ENCODE peak calls at places on chromosome 19, in five cellular contexts. F, H, Z, M and A are unnamed samples.

GRCh38 chr19:13398780-13399726 is 107.2 kb downstream of the CACNA1A start:
- DNase-seq in F (peak; percentile 99), H (peak; percentile 83), Z (no peak), M (peak; percentile 13), A (peak; percentile 90)

GRCh38 chr19:4534836-4535658 is at the start of gene PLIN5:
- DNase-seq in F (peak; percentile 83), H (peak; percentile 6), Z (peak; percentile 16), M (peak; percentile 65), A (no peak)

GRCh38 chr19:55224038-55224665 is 4.4 kb downstream of the TMEM86B start:
- DNase-seq in F (no peak), H (no peak), Z (no peak), M (no peak), A (no peak)

GRCh38 chr19:53103903-53104203 is 631 bp upstream of the ZNF160 start:
- DNase-seq in F (no peak), H (no peak), Z (no peak), M (peak; percentile 13), A (no peak)

GRCh38 chr19:8108560-8109445 is 40.6 kb downstream of the FBN3 start:
- DNase-seq in F (no peak), H (no peak), Z (no peak), M (no peak), A (no peak)

GRCh38 chr19:35123573-35123972 is 8.0 kb downstream of the FXYD3 start:
- DNase-seq in F (peak; percentile 81), H (no peak), Z (no peak), M (no peak), A (peak; percentile 88)

GRCh38 chr19:39412867-39413268 is 399 bp downstream of the PLEKHG2 start:
- DNase-seq in F (no peak), H (no peak), Z (no peak), M (no peak), A (no peak)

GRCh38 chr19:44648536-44649370 is 5.0 kb downstream of the PVR start:
- DNase-seq in F (peak; percentile 59), H (peak; percentile 33), Z (no peak), M (no peak), A (peak; percentile 77)

GRCh38 chr19:55956431-55956830 is 8.8 kb downstream of the NLRP8 start:
- DNase-seq in F (peak; percentile 60), H (no peak), Z (no peak), M (no peak), A (no peak)

GRCh38 chr19:44908074-44908835 is 2.7 kb downstream of the APOE start:
- DNase-seq in F (no peak), H (no peak), Z (no peak), M (no peak), A (no peak)

GRCh38 chr19:43628646-43629326 is 9.4 kb upstream of the ZNF428 start:
- DNase-seq in F (no peak), H (no peak), Z (no peak), M (no peak), A (no peak)

GRCh38 chr19:5103061-5103701 is 134.3 kb downstream of the KDM4B start:
- DNase-seq in F (no peak), H (peak; percentile 57), Z (no peak), M (no peak), A (no peak)

GRCh38 chr19:21569497-21569870 is 64.1 kb downstream of the ZNF429 start:
- DNase-seq in F (no peak), H (peak; percentile 46), Z (peak; percentile 79), M (no peak), A (no peak)

GRCh38 chr19:32022946-32023832 is 322.2 kb upstream of the ZNF507 start:
- DNase-seq in F (no peak), H (no peak), Z (no peak), M (no peak), A (no peak)

GRCh38 chr19:1112254-1113208 is 8.7 kb downstream of the GPX4 start:
- DNase-seq in F (no peak), H (no peak), Z (no peak), M (no peak), A (no peak)

GRCh38 chr19:6648141-6648715 is 21.7 kb downstream of the TNFSF14 start:
- DNase-seq in F (no peak), H (no peak), Z (no peak), M (no peak), A (no peak)

GRCh38 chr19:4867534-4868285 is at the start of gene PLIN3:
- DNase-seq in F (peak; percentile 95), H (peak; percentile 88), Z (peak; percentile 94), M (peak; percentile 93), A (peak; percentile 92)

GRCh38 chr19:13100871-13101589 is 1.6 kb downstream of the LYL1 start:
- DNase-seq in F (peak; percentile 47), H (no peak), Z (no peak), M (no peak), A (no peak)

GRCh38 chr19:5434970-5435641 is 20.1 kb upstream of the ZNRF4 start:
- DNase-seq in F (peak; percentile 88), H (peak; percentile 96), Z (no peak), M (peak; percentile 86), A (peak; percentile 78)

GRCh38 chr19:36046443-36047050 is 7.5 kb downstream of the THAP8 start:
- DNase-seq in F (no peak), H (no peak), Z (no peak), M (no peak), A (no peak)

GRCh38 chr19:45955905-45956608 is 17.6 kb downstream of the NOVA2 start:
- DNase-seq in F (peak; percentile 85), H (peak; percentile 89), Z (no peak), M (no peak), A (peak; percentile 79)

GRCh38 chr19:47391510-47392223 is 27.7 kb downstream of the MEIS3 start:
- DNase-seq in F (peak; percentile 72), H (peak; percentile 28), Z (peak; percentile 78), M (peak; percentile 75), A (peak; percentile 51)

GRCh38 chr19:45878043-45878794 is 7.7 kb downstream of the IRF2BP1 start:
- DNase-seq in F (peak; percentile 12), H (no peak), Z (no peak), M (no peak), A (no peak)

DNA sequence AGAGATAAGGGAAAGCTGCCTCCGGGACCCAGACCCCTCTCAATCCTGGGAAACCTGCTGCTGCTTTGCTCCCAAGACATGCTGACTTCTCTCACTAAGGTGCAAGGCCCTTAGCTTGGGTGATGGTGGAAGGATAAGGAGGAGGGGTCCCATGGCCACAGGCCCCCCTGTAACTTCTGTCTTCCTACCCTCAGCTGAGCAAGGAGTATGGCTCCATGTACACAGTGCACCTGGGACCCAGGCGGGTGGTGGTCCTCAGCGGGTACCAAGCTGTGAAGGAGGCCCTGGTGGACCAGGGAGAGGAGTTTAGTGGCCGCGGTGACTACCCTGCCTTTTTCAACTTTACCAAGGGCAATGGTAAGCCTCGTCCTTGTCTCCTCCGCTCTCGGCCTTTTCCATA is 2.0 kb downstream of the CYP2F1 start:
- DNase-seq in F (no peak), H (no peak), Z (no peak), M (no peak), A (no peak)
- H3K4me2 ChIP-seq in F (no peak overlapping the region), H (no peak overlapping the region), Z (no peak overlapping the region), M (no peak overlapping the region), A (no peak overlapping the region)

GRCh38 chr19:2974342-2974932 is 2.9 kb upstream of the TLE6 start:
- DNase-seq in F (no peak), H (peak; percentile 13), Z (peak; percentile 37), M (no peak), A (no peak)

GRCh38 chr19:2977686-2978466 is 512 bp downstream of the TLE6 start:
- DNase-seq in F (no peak), H (no peak), Z (no peak), M (no peak), A (no peak)

GRCh38 chr19:2978467-2978767 is 1.1 kb downstream of the TLE6 start:
- DNase-seq in F (no peak), H (no peak), Z (no peak), M (no peak), A (no peak)

GRCh38 chr19:2976609-2977000 is 759 bp upstream of the TLE6 start:
- DNase-seq in F (no peak), H (no peak), Z (no peak), M (no peak), A (no peak)

GRCh38 chr19:2977001-2977685 is at the start of gene TLE6:
- DNase-seq in F (peak; percentile 91), H (peak; percentile 79), Z (peak; percentile 97), M (peak; percentile 95), A (peak; percentile 94)
- H3K4me1 ChIP-seq in F (no peaks in the 10 kb centered on the region), H (peaks cover 6% of the 10 kb centered on the region), Z (peaks cover 18% of the 10 kb centered on the region), M (peaks cover 8% of the 10 kb centered on the region), A (peaks cover 11% of the 10 kb centered on the region)

DNA sequence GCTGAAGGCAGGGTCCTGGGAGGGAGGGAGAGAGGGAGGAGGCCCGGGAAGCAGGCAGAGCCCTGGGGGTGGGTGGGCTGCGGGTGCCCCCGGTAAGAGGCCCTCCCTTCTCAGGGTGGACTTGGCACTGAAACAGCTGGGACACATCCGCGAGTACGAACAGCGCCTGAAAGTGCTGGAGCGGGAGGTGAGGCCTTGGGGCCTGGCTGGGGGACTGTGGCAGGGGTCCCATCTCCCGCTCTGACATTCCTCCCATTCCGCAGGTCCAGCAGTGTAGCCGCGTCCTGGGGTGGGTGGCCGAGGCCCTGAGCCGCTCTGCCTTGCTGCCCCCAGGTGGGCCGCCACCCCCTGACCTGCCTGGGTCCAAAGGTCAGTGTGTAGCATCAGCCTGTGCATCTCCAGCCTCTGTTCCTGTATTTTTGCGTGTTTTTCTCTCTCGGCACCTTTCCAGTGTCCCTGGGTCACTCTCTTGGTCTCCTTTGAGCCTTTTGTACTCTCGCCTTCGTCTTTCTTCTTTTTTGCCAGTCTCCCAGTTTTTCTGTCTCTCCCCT is 53.4 kb downstream of the TRPM4 start:
- DNase-seq in F (no peak), H (no peak), Z (no peak), M (no peak), A (no peak)
- H3K4me2 ChIP-seq in F (no peak overlapping the region), H (no peak overlapping the region), Z (no peak overlapping the region), M (no peak overlapping the region), A (no peak overlapping the region)

DNA sequence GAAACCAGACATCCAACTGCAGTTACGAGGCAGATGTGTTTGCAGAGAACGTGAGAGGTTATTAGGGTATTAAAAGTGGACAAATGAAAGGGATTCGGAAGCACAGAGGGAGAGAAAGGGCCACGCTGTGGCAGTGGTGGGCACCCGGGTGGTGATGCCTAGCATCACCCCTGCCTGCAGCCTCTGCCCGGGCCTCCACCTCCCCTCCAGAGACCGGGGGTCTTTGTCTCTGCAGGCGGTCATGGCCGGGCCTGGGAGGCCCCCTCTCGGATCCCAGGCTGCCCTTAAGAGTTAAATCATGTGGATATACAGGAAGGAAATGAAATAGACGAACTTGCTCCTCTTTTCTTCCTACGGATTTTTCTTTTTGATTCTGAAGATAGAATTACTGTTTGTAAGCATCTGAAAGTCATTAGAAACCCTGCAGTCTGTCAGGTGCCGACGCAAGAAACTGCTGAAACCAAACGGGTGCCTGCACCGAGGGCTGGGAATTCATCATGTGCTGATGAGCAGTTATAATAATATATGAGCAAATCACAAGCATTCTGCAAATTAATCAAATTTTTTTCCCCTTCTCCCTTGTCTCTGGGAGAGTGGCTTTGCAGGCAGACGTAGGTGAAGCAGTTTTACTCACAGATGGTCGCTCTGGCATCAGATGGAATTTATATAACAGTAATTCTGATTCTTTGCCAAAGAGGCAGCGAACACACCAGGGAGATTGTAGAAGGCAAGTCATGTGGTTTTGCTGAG is 319.8 kb downstream of the ZNF536 start:
- DNase-seq in F (no peak), H (no peak), Z (no peak), M (no peak), A (no peak)
- H3K4me1 ChIP-seq in F (no peaks in the 10 kb centered on the region), H (no peaks in the 10 kb centered on the region), Z (no peaks in the 10 kb centered on the region), M (no peaks in the 10 kb centered on the region), A (no peaks in the 10 kb centered on the region)